ENCODE peak calls at places on chromosomes 13 and 19, in five cellular contexts. One of them, this sample, is unnamed.

GRCh38 chr13:113560645-113561416 is 23.7 kb upstream of the TFDP1 start:
- DNase-seq in activated naive CD8-positive, alpha-beta T cell treated with anti-CD3 and anti-CD28 coated beads, Interleukin-2, amount 50 U/mL, for 24 hours: no peak
- DNase-seq in omental fat pad: no peak
- DNase-seq in EL: no peak
- DNase-seq in activated CD8-positive, alpha-beta T cell treated with anti-CD3 and anti-CD28 coated beads, Interleukin-2, amount 10 ng/mL, durations not matched to agents 7 days and 5 days: no peak
- DNase-seq in this sample: no peak

GRCh38 chr13:38686635-38687245 is at the start of gene FREM2:
- DNase-seq in omental fat pad: no peak
- DNase-seq in activated naive CD8-positive, alpha-beta T cell treated with anti-CD3 and anti-CD28 coated beads, Interleukin-2, amount 50 U/mL, for 24 hours: no peak
- DNase-seq in activated CD8-positive, alpha-beta T cell treated with anti-CD3 and anti-CD28 coated beads, Interleukin-2, amount 10 ng/mL, durations not matched to agents 7 days and 5 days: no peak
- DNase-seq in EL: peak
- DNase-seq in this sample: no peak

GRCh38 chr13:110942248-110942981 is 27.5 kb upstream of the ANKRD10 start:
- DNase-seq in omental fat pad: no peak
- DNase-seq in activated CD8-positive, alpha-beta T cell treated with anti-CD3 and anti-CD28 coated beads, Interleukin-2, amount 10 ng/mL, durations not matched to agents 7 days and 5 days: no peak
- DNase-seq in EL: peak
- DNase-seq in activated naive CD8-positive, alpha-beta T cell treated with anti-CD3 and anti-CD28 coated beads, Interleukin-2, amount 50 U/mL, for 24 hours: peak
- DNase-seq in this sample: no peak

GRCh38 chr13:33352520-33352919 is 67.0 kb upstream of the STARD13 start:
- DNase-seq in activated naive CD8-positive, alpha-beta T cell treated with anti-CD3 and anti-CD28 coated beads, Interleukin-2, amount 50 U/mL, for 24 hours: no peak
- DNase-seq in omental fat pad: no peak
- DNase-seq in EL: no peak
- DNase-seq in activated CD8-positive, alpha-beta T cell treated with anti-CD3 and anti-CD28 coated beads, Interleukin-2, amount 10 ng/mL, durations not matched to agents 7 days and 5 days: no peak
- DNase-seq in this sample: no peak

GRCh38 chr13:42524487-42525034 is 49.4 kb upstream of the TNFSF11 start:
- DNase-seq in activated naive CD8-positive, alpha-beta T cell treated with anti-CD3 and anti-CD28 coated beads, Interleukin-2, amount 50 U/mL, for 24 hours: no peak
- DNase-seq in omental fat pad: no peak
- DNase-seq in activated CD8-positive, alpha-beta T cell treated with anti-CD3 and anti-CD28 coated beads, Interleukin-2, amount 10 ng/mL, durations not matched to agents 7 days and 5 days: no peak
- DNase-seq in EL: peak
- DNase-seq in this sample: peak

GRCh38 chr13:104477256-104477655 is 1411.0 kb upstream of the SLC10A2 start:
- DNase-seq in EL: peak
- DNase-seq in omental fat pad: no peak
- DNase-seq in activated naive CD8-positive, alpha-beta T cell treated with anti-CD3 and anti-CD28 coated beads, Interleukin-2, amount 50 U/mL, for 24 hours: no peak
- DNase-seq in activated CD8-positive, alpha-beta T cell treated with anti-CD3 and anti-CD28 coated beads, Interleukin-2, amount 10 ng/mL, durations not matched to agents 7 days and 5 days: no peak
- DNase-seq in this sample: no peak

GRCh38 chr19:16085115-16085514 is 8.8 kb downstream of the TPM4 start:
- DNase-seq in omental fat pad: no peak
- DNase-seq in activated CD8-positive, alpha-beta T cell treated with anti-CD3 and anti-CD28 coated beads, Interleukin-2, amount 10 ng/mL, durations not matched to agents 7 days and 5 days: no peak
- DNase-seq in EL: peak
- DNase-seq in activated naive CD8-positive, alpha-beta T cell treated with anti-CD3 and anti-CD28 coated beads, Interleukin-2, amount 50 U/mL, for 24 hours: no peak
- DNase-seq in this sample: no peak

GRCh38 chr13:113948034-113948742 is 25.7 kb downstream of the C13orf46 start:
- DNase-seq in omental fat pad: no peak
- DNase-seq in activated naive CD8-positive, alpha-beta T cell treated with anti-CD3 and anti-CD28 coated beads, Interleukin-2, amount 50 U/mL, for 24 hours: no peak
- DNase-seq in activated CD8-positive, alpha-beta T cell treated with anti-CD3 and anti-CD28 coated beads, Interleukin-2, amount 10 ng/mL, durations not matched to agents 7 days and 5 days: no peak
- DNase-seq in EL: no peak
- DNase-seq in this sample: no peak